ENCODE peak calls at places on chromosomes 7 and 10, in four cellular contexts. One of them, this sample, is unnamed.

GRCh38 chr10:95792874-95793285 is 36.9 kb downstream of the ENTPD1 start:
- DNase-seq in IMR-90: peak
- DNase-seq in PC-9: no peak
- DNase-seq in heart left ventricle: peak
- DNase-seq in this sample: no peak

GRCh38 chr10:88668465-88668864 is 4.2 kb downstream of the LIPF start:
- DNase-seq in IMR-90: no peak
- DNase-seq in PC-9: no peak
- DNase-seq in heart left ventricle: no peak
- DNase-seq in this sample: no peak

GRCh38 chr10:34172936-34173533 is 642.1 kb downstream of the PARD3 start:
- DNase-seq in IMR-90: no peak
- DNase-seq in PC-9: no peak
- DNase-seq in heart left ventricle: no peak
- DNase-seq in this sample: no peak

GRCh38 chr10:3631709-3632330 is 153.2 kb downstream of the KLF6 start:
- DNase-seq in IMR-90: peak
- DNase-seq in PC-9: no peak
- DNase-seq in heart left ventricle: no peak
- DNase-seq in this sample: no peak

GRCh38 chr10:79411546-79412495 is 33.6 kb downstream of the ZCCHC24 start:
- DNase-seq in IMR-90: no peak
- DNase-seq in PC-9: no peak
- DNase-seq in heart left ventricle: no peak
- DNase-seq in this sample: no peak

GRCh38 chr10:86220626-86221025 is 146.0 kb downstream of the GRID1 start:
- DNase-seq in IMR-90: no peak
- DNase-seq in PC-9: no peak
- DNase-seq in heart left ventricle: no peak
- DNase-seq in this sample: no peak

GRCh38 chr10:73814896-73815718 is 3.7 kb upstream of the NDST2 start:
- DNase-seq in IMR-90: no peak
- DNase-seq in PC-9: no peak
- DNase-seq in heart left ventricle: no peak
- DNase-seq in this sample: peak

GRCh38 chr7:75806560-75807307 is 6.9 kb downstream of the CCL24 start:
- DNase-seq in IMR-90: no peak
- DNase-seq in PC-9: no peak
- DNase-seq in heart left ventricle: no peak
- DNase-seq in this sample: no peak

GRCh38 chr7:121753965-121754364 is 119.0 kb upstream of the PTPRZ1 start:
- DNase-seq in IMR-90: no peak
- DNase-seq in PC-9: peak
- DNase-seq in heart left ventricle: no peak
- DNase-seq in this sample: no peak

GRCh38 chr10:32207544-32207943 is 139.4 kb downstream of the EPC1 start:
- DNase-seq in IMR-90: peak
- DNase-seq in PC-9: peak
- DNase-seq in heart left ventricle: peak
- DNase-seq in this sample: peak

GRCh38 chr10:35219292-35219691 is 92.6 kb downstream of the CREM start:
- DNase-seq in IMR-90: no peak
- DNase-seq in PC-9: no peak
- DNase-seq in heart left ventricle: no peak
- DNase-seq in this sample: no peak

GRCh38 chr10:35219906-35220890 is 93.6 kb downstream of the CREM start:
- DNase-seq in IMR-90: no peak
- DNase-seq in PC-9: no peak
- DNase-seq in heart left ventricle: no peak
- DNase-seq in this sample: no peak

GRCh38 chr10:35217458-35217857 is 90.8 kb downstream of the CREM start:
- DNase-seq in IMR-90: no peak
- DNase-seq in PC-9: no peak
- DNase-seq in heart left ventricle: peak
- DNase-seq in this sample: no peak

GRCh38 chr10:35216303-35216905 is 89.8 kb downstream of the CREM start:
- DNase-seq in IMR-90: peak
- DNase-seq in PC-9: peak
- DNase-seq in heart left ventricle: peak
- DNase-seq in this sample: no peak

GRCh38 chr10:35218339-35218955 is 91.8 kb downstream of the CREM start:
- DNase-seq in IMR-90: peak
- DNase-seq in PC-9: peak
- DNase-seq in heart left ventricle: peak
- DNase-seq in this sample: peak
- TF ChIP-seq CTCF in IMR-90: peak
- TF ChIP-seq CTCF in PC-9: peak
- TF ChIP-seq CTCF in heart left ventricle: peak
- TF ChIP-seq CTCF in this sample: peak

GRCh38 chr10:114087655-114088054 is 44.0 kb downstream of the ADRB1 start:
- DNase-seq in IMR-90: no peak
- DNase-seq in PC-9: no peak
- DNase-seq in heart left ventricle: no peak
- DNase-seq in this sample: no peak
- TF ChIP-seq CTCF in IMR-90: no peak
- TF ChIP-seq CTCF in PC-9: no peak
- TF ChIP-seq CTCF in heart left ventricle: no peak
- TF ChIP-seq CTCF in this sample: no peak

GRCh38 chr7:118948508-118948907 is 724.0 kb downstream of the ANKRD7 start:
- DNase-seq in IMR-90: no peak
- DNase-seq in PC-9: no peak
- DNase-seq in heart left ventricle: no peak
- DNase-seq in this sample: no peak

GRCh38 chr7:118949031-118949430 is 724.5 kb downstream of the ANKRD7 start:
- DNase-seq in IMR-90: peak
- DNase-seq in PC-9: peak
- DNase-seq in heart left ventricle: no peak
- DNase-seq in this sample: no peak

GRCh38 chr7:118944271-118944670 is 719.8 kb downstream of the ANKRD7 start:
- DNase-seq in IMR-90: no peak
- DNase-seq in PC-9: no peak
- DNase-seq in heart left ventricle: no peak
- DNase-seq in this sample: no peak

DNA sequence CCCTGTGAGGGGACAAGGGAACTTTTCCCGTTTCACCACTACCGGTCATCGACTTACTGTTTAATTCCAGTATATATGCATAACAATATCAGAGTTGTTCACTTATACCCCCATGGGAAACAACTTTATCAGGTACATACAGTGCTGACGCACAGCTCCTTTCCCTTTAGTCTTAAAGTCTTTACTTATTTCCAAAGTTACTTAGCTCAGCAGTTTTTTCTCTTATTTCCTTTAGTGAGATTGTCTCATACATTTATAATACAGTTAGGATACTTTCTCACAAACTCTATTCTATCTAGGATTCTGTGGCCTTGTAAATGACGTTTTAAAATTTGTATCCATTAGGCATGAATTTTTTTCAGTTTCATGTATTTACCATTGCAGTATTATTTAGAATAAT is 721.8 kb downstream of the ANKRD7 start:
- DNase-seq in IMR-90: no peak
- DNase-seq in PC-9: no peak
- DNase-seq in heart left ventricle: no peak
- DNase-seq in this sample: no peak
- TF ChIP-seq CTCF in IMR-90: no peak
- TF ChIP-seq CTCF in PC-9: no peak
- TF ChIP-seq CTCF in heart left ventricle: no peak
- TF ChIP-seq CTCF in this sample: no peak

GRCh38 chr10:9863559-9864121 is 1154.0 kb upstream of the CELF2 start:
- DNase-seq in IMR-90: no peak
- DNase-seq in PC-9: no peak
- DNase-seq in heart left ventricle: no peak
- DNase-seq in this sample: no peak
- TF ChIP-seq CTCF in IMR-90: no peak
- TF ChIP-seq CTCF in PC-9: no peak
- TF ChIP-seq CTCF in heart left ventricle: no peak
- TF ChIP-seq CTCF in this sample: no peak

GRCh38 chr10:100516847-100517246 is 2.8 kb downstream of the SEC31B start:
- DNase-seq in IMR-90: no peak
- DNase-seq in PC-9: no peak
- DNase-seq in heart left ventricle: no peak
- DNase-seq in this sample: no peak
- TF ChIP-seq CTCF in IMR-90: peak
- TF ChIP-seq CTCF in PC-9: no peak
- TF ChIP-seq CTCF in heart left ventricle: peak
- TF ChIP-seq CTCF in this sample: no peak